ENCODE peak calls at places on chromosomes 11 and 22, in eight cellular contexts. One of them, this sample, is unnamed.

GRCh38 chr11:91350931-91351330 is 873.7 kb upstream of the FAT3 start:
- DNase-seq in fibroblast of mammary gland: no peak
- DNase-seq in AG04450: no peak
- DNase-seq in adrenal gland: no peak
- DNase-seq in Calu3: no peak
- DNase-seq in neural progenitor cell: peak
- DNase-seq in fibroblast of villous mesenchyme: no peak
- DNase-seq in upper lobe of left lung: no peak
- DNase-seq in this sample: no peak

GRCh38 chr22:17237031-17237668 is 17.9 kb upstream of the ADA2 start:
- DNase-seq in upper lobe of left lung: no peak
- DNase-seq in adrenal gland: no peak
- DNase-seq in Calu3: no peak
- DNase-seq in neural progenitor cell: no peak
- DNase-seq in AG04450: no peak
- DNase-seq in fibroblast of villous mesenchyme: no peak
- DNase-seq in fibroblast of mammary gland: no peak
- DNase-seq in this sample: peak

GRCh38 chr22:16915711-16916110 is 90.5 kb upstream of the XKR3 start:
- DNase-seq in fibroblast of mammary gland: peak
- DNase-seq in AG04450: no peak
- DNase-seq in adrenal gland: no peak
- DNase-seq in Calu3: no peak
- DNase-seq in fibroblast of villous mesenchyme: no peak
- DNase-seq in upper lobe of left lung: no peak
- DNase-seq in neural progenitor cell: no peak
- DNase-seq in this sample: no peak

GRCh38 chr11:68965901-68966868 is 14.6 kb downstream of the MRGPRD start:
- DNase-seq in upper lobe of left lung: no peak
- DNase-seq in fibroblast of mammary gland: no peak
- DNase-seq in adrenal gland: no peak
- DNase-seq in Calu3: no peak
- DNase-seq in fibroblast of villous mesenchyme: no peak
- DNase-seq in AG04450: no peak
- DNase-seq in neural progenitor cell: no peak
- DNase-seq in this sample: no peak

GRCh38 chr11:126548576-126549272 is 193.2 kb downstream of the ST3GAL4 start:
- DNase-seq in Calu3: no peak
- DNase-seq in fibroblast of villous mesenchyme: no peak
- DNase-seq in upper lobe of left lung: no peak
- DNase-seq in neural progenitor cell: no peak
- DNase-seq in fibroblast of mammary gland: no peak
- DNase-seq in adrenal gland: no peak
- DNase-seq in AG04450: no peak
- DNase-seq in this sample: no peak

GRCh38 chr11:95266751-95267374 is 35.9 kb upstream of the SESN3 start:
- DNase-seq in AG04450: no peak
- DNase-seq in fibroblast of mammary gland: peak
- DNase-seq in Calu3: no peak
- DNase-seq in fibroblast of villous mesenchyme: peak
- DNase-seq in neural progenitor cell: no peak
- DNase-seq in adrenal gland: no peak
- DNase-seq in upper lobe of left lung: no peak
- DNase-seq in this sample: no peak

GRCh38 chr11:43689167-43689566 is 8.6 kb downstream of the HSD17B12 start:
- DNase-seq in AG04450: no peak
- DNase-seq in fibroblast of mammary gland: no peak
- DNase-seq in adrenal gland: no peak
- DNase-seq in neural progenitor cell: no peak
- DNase-seq in fibroblast of villous mesenchyme: no peak
- DNase-seq in upper lobe of left lung: no peak
- DNase-seq in Calu3: no peak
- DNase-seq in this sample: no peak

GRCh38 chr22:21837184-21837979 is 30.1 kb downstream of the MAPK1 start:
- DNase-seq in adrenal gland: peak
- DNase-seq in AG04450: peak
- DNase-seq in Calu3: no peak
- DNase-seq in fibroblast of mammary gland: peak
- DNase-seq in neural progenitor cell: peak
- DNase-seq in upper lobe of left lung: no peak
- DNase-seq in fibroblast of villous mesenchyme: peak
- DNase-seq in this sample: no peak

GRCh38 chr22:49650336-49651241 is 177.1 kb downstream of the BRD1 start:
- DNase-seq in AG04450: no peak
- DNase-seq in fibroblast of villous mesenchyme: no peak
- DNase-seq in neural progenitor cell: no peak
- DNase-seq in fibroblast of mammary gland: no peak
- DNase-seq in Calu3: no peak
- DNase-seq in upper lobe of left lung: no peak
- DNase-seq in adrenal gland: no peak
- DNase-seq in this sample: no peak

GRCh38 chr11:86818466-86819282 is 18.3 kb downstream of the PRSS23 start:
- DNase-seq in neural progenitor cell: peak
- DNase-seq in Calu3: no peak
- DNase-seq in fibroblast of villous mesenchyme: peak
- DNase-seq in fibroblast of mammary gland: peak
- DNase-seq in adrenal gland: no peak
- DNase-seq in AG04450: peak
- DNase-seq in upper lobe of left lung: no peak
- DNase-seq in this sample: peak

GRCh38 chr22:17012267-17012666 is 4.2 kb upstream of the GAB4 start:
- DNase-seq in upper lobe of left lung: peak
- DNase-seq in fibroblast of mammary gland: no peak
- DNase-seq in AG04450: no peak
- DNase-seq in adrenal gland: no peak
- DNase-seq in fibroblast of villous mesenchyme: no peak
- DNase-seq in neural progenitor cell: no peak
- DNase-seq in Calu3: no peak
- DNase-seq in this sample: no peak

GRCh38 chr11:12914401-12914912 is 94.7 kb upstream of the RASSF10 start:
- DNase-seq in Calu3: peak
- DNase-seq in upper lobe of left lung: peak
- DNase-seq in fibroblast of villous mesenchyme: peak
- DNase-seq in adrenal gland: no peak
- DNase-seq in neural progenitor cell: peak
- DNase-seq in AG04450: no peak
- DNase-seq in fibroblast of mammary gland: peak
- DNase-seq in this sample: peak

GRCh38 chr11:74014880-74015279 is 6.0 kb upstream of the UCP3 start:
- DNase-seq in Calu3: no peak
- DNase-seq in neural progenitor cell: no peak
- DNase-seq in fibroblast of villous mesenchyme: no peak
- DNase-seq in AG04450: no peak
- DNase-seq in adrenal gland: no peak
- DNase-seq in upper lobe of left lung: peak
- DNase-seq in fibroblast of mammary gland: no peak
- DNase-seq in this sample: no peak

GRCh38 chr11:128246364-128247234 is 340.8 kb downstream of the ETS1 start:
- DNase-seq in adrenal gland: no peak
- DNase-seq in fibroblast of mammary gland: peak
- DNase-seq in Calu3: no peak
- DNase-seq in neural progenitor cell: peak
- DNase-seq in AG04450: no peak
- DNase-seq in fibroblast of villous mesenchyme: peak
- DNase-seq in upper lobe of left lung: peak
- DNase-seq in this sample: no peak

GRCh38 chr11:45143494-45143893 is 2.9 kb upstream of the PRDM11 start:
- DNase-seq in AG04450: no peak
- DNase-seq in Calu3: no peak
- DNase-seq in upper lobe of left lung: no peak
- DNase-seq in fibroblast of mammary gland: no peak
- DNase-seq in neural progenitor cell: no peak
- DNase-seq in adrenal gland: no peak
- DNase-seq in fibroblast of villous mesenchyme: no peak
- DNase-seq in this sample: no peak

GRCh38 chr11:13944016-13944415 is 18.5 kb upstream of the SPON1 start:
- DNase-seq in Calu3: no peak
- DNase-seq in upper lobe of left lung: no peak
- DNase-seq in adrenal gland: no peak
- DNase-seq in neural progenitor cell: no peak
- DNase-seq in AG04450: no peak
- DNase-seq in fibroblast of mammary gland: no peak
- DNase-seq in fibroblast of villous mesenchyme: no peak
- DNase-seq in this sample: no peak

GRCh38 chr22:44732017-44732561 is 20.3 kb upstream of the ARHGAP8 start:
- DNase-seq in adrenal gland: no peak
- DNase-seq in fibroblast of villous mesenchyme: no peak
- DNase-seq in upper lobe of left lung: peak
- DNase-seq in Calu3: no peak
- DNase-seq in AG04450: no peak
- DNase-seq in fibroblast of mammary gland: no peak
- DNase-seq in neural progenitor cell: no peak
- DNase-seq in this sample: no peak
- TF ChIP-seq CTCF in adrenal gland: no peak
- TF ChIP-seq CTCF in fibroblast of villous mesenchyme: no peak
- TF ChIP-seq CTCF in upper lobe of left lung: no peak
- TF ChIP-seq CTCF in Calu3: no peak
- TF ChIP-seq CTCF in AG04450: no peak
- TF ChIP-seq CTCF in fibroblast of mammary gland: no peak
- TF ChIP-seq CTCF in neural progenitor cell: no peak
- TF ChIP-seq CTCF in this sample: no peak

GRCh38 chr11:8786933-8787332 is 104.3 kb downstream of the RPL27A start:
- DNase-seq in neural progenitor cell: no peak
- DNase-seq in upper lobe of left lung: no peak
- DNase-seq in fibroblast of mammary gland: no peak
- DNase-seq in Calu3: no peak
- DNase-seq in AG04450: no peak
- DNase-seq in adrenal gland: no peak
- DNase-seq in fibroblast of villous mesenchyme: peak
- DNase-seq in this sample: no peak
- TF ChIP-seq CTCF in neural progenitor cell: no peak
- TF ChIP-seq CTCF in upper lobe of left lung: no peak
- TF ChIP-seq CTCF in fibroblast of mammary gland: peak
- TF ChIP-seq CTCF in Calu3: no peak
- TF ChIP-seq CTCF in AG04450: no peak
- TF ChIP-seq CTCF in adrenal gland: no peak
- TF ChIP-seq CTCF in fibroblast of villous mesenchyme: peak
- TF ChIP-seq CTCF in this sample: no peak

DNA sequence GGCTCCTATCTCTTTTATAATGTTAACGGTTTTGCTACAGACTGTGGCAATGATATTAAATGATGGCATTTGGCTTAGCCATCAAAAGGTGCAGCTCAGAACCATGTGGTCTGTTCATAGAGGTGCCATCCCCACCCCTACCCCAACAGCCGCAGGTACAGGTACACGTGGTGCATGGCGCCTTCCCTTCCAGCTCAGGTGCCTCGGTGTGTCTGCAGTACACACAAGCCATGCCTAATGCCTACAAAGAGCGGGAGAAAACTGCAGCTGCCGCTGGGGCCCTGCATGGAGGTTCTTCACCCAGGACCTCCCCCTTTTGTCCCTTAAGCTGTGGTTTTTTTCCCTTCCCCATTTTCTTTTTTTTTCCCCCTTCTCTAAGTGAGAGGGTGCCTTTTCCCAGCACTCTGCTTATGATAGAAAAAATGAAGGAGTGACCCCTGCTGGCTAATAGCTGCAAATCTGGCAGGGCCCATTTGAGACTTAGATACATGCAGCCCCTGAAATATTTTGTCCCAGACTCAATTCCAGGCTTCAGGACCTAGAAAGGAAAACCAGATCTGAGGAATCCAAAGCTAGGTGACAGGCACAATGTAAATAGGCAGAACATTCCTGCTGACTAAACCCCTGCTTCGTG is 6.5 kb downstream of the OR52M1 start:
- DNase-seq in upper lobe of left lung: peak
- DNase-seq in neural progenitor cell: peak
- DNase-seq in fibroblast of villous mesenchyme: peak
- DNase-seq in fibroblast of mammary gland: no peak
- DNase-seq in adrenal gland: no peak
- DNase-seq in Calu3: peak
- DNase-seq in AG04450: no peak
- DNase-seq in this sample: peak
- TF ChIP-seq CTCF in upper lobe of left lung: no peak
- TF ChIP-seq CTCF in neural progenitor cell: peak
- TF ChIP-seq CTCF in fibroblast of villous mesenchyme: peak
- TF ChIP-seq CTCF in fibroblast of mammary gland: peak
- TF ChIP-seq CTCF in adrenal gland: no peak
- TF ChIP-seq CTCF in Calu3: peak
- TF ChIP-seq CTCF in AG04450: peak
- TF ChIP-seq CTCF in this sample: no peak

GRCh38 chr11:67640021-67640757 is 626 bp upstream of the TBX10 start:
- DNase-seq in neural progenitor cell: peak
- DNase-seq in Calu3: peak
- DNase-seq in AG04450: no peak
- DNase-seq in adrenal gland: peak
- DNase-seq in upper lobe of left lung: peak
- DNase-seq in fibroblast of mammary gland: peak
- DNase-seq in fibroblast of villous mesenchyme: peak
- DNase-seq in this sample: peak
- TF ChIP-seq CTCF in neural progenitor cell: peak
- TF ChIP-seq CTCF in Calu3: peak
- TF ChIP-seq CTCF in AG04450: peak
- TF ChIP-seq CTCF in adrenal gland: peak
- TF ChIP-seq CTCF in upper lobe of left lung: peak
- TF ChIP-seq CTCF in fibroblast of mammary gland: peak
- TF ChIP-seq CTCF in fibroblast of villous mesenchyme: peak
- TF ChIP-seq CTCF in this sample: peak

GRCh38 chr22:37018086-37018814 is 997 bp downstream of the TST start:
- DNase-seq in fibroblast of villous mesenchyme: no peak
- DNase-seq in Calu3: no peak
- DNase-seq in fibroblast of mammary gland: no peak
- DNase-seq in upper lobe of left lung: peak
- DNase-seq in neural progenitor cell: no peak
- DNase-seq in AG04450: no peak
- DNase-seq in adrenal gland: no peak
- DNase-seq in this sample: no peak
- TF ChIP-seq CTCF in fibroblast of villous mesenchyme: no peak
- TF ChIP-seq CTCF in Calu3: no peak
- TF ChIP-seq CTCF in fibroblast of mammary gland: no peak
- TF ChIP-seq CTCF in upper lobe of left lung: no peak
- TF ChIP-seq CTCF in neural progenitor cell: no peak
- TF ChIP-seq CTCF in AG04450: no peak
- TF ChIP-seq CTCF in adrenal gland: no peak
- TF ChIP-seq CTCF in this sample: no peak

DNA sequence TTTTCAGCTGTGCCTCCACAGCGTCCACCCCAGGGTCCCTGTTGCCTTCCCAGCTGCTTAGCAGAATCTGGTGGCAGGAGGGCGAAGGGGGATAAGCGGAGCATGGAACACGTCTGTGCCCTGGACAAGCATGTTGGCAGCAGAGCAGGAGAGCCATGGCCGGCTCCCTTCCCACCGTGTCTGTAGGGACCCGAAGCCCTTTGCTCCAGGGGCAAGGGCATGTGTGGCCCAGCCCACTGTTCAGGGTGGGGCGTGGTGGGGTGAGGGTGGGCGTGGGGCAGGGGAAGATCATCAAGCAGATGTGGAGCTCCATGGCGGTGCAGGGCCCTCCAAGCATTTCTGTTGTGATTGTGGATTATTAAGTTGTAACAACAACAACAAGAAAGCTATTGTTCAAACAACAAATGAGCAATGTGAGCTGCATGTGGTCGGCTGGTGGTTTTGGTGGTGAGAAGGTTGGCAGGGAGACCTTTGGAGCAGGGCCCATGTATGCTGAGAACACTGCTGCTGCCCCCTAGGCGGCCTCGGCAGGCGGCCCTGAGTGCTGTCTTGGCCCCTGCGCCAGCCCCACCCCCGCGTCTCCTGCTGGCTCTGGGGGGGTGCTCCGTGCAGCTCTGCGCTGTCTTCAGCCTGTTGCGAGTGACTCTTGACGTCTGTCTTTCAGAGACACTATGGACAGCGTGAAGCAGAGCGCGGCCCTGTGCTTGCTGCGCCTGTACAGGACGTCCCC is 50.9 kb downstream of the AP2A2 start:
- DNase-seq in AG04450: no peak
- DNase-seq in neural progenitor cell: no peak
- DNase-seq in adrenal gland: no peak
- DNase-seq in upper lobe of left lung: no peak
- DNase-seq in fibroblast of villous mesenchyme: no peak
- DNase-seq in Calu3: no peak
- DNase-seq in fibroblast of mammary gland: peak
- DNase-seq in this sample: no peak
- TF ChIP-seq CTCF in AG04450: no peak
- TF ChIP-seq CTCF in neural progenitor cell: no peak
- TF ChIP-seq CTCF in adrenal gland: no peak
- TF ChIP-seq CTCF in upper lobe of left lung: no peak
- TF ChIP-seq CTCF in fibroblast of villous mesenchyme: no peak
- TF ChIP-seq CTCF in Calu3: no peak
- TF ChIP-seq CTCF in fibroblast of mammary gland: peak
- TF ChIP-seq CTCF in this sample: no peak